ENCODE peak calls at places on chromosomes 4 and X, in four cellular contexts. T is HCT116; G is activated naive CD8-positive, alpha-beta T cell treated with anti-CD3 and anti-CD28 coated beads, Interleukin-2, amount 10 ng/mL, durations not matched to agents 7 days and 5 days; X is Panc1. Q is an unnamed sample.

GRCh38 chr4:64430933-64431332 is 21.7 kb upstream of the TECRL start:
- ATAC-seq in T (no peak), X (no peak), G (no peak), Q (no peak)

GRCh38 chrX:30530591-30530990 is 47.0 kb downstream of the TASL start:
- ATAC-seq in X (no peak), G (no peak), T (no peak), Q (no peak)

GRCh38 chr4:48428926-48429325 is 54.2 kb upstream of the SLC10A4 start:
- ATAC-seq in X (no peak), T (no peak), G (no peak), Q (no peak)

GRCh38 chr4:148503681-148504080 is 61.5 kb upstream of the NR3C2 start:
- ATAC-seq in X (no peak), G (no peak), T (no peak), Q (no peak)

GRCh38 chrX:130097507-130098201 is 12.6 kb downstream of the ELF4 start:
- ATAC-seq in G (peak), T (no peak), X (peak), Q (peak)

GRCh38 chr4:152038238-152038637 is 277.4 kb upstream of the GATB start:
- ATAC-seq in X (no peak), G (no peak), T (no peak), Q (no peak)

GRCh38 chr4:76784237-76784636 is 113.7 kb downstream of the SOWAHB start:
- ATAC-seq in G (no peak), T (peak), X (no peak), Q (no peak)

GRCh38 chrX:48507246-48507645 is 1.5 kb upstream of the PORCN start:
- ATAC-seq in X (no peak), T (no peak), G (no peak), Q (no peak)

GRCh38 chr4:16262188-16262587 is 35.9 kb upstream of the TAPT1 start:
- ATAC-seq in G (no peak), X (no peak), T (no peak), Q (no peak)

GRCh38 chr4:110681381-110681780 is 58.5 kb upstream of the PITX2 start:
- ATAC-seq in G (no peak), T (no peak), X (no peak), Q (no peak)

GRCh38 chr4:42906906-42907774 is 14.6 kb downstream of the GRXCR1 start:
- ATAC-seq in G (no peak), X (no peak), T (no peak), Q (no peak)

GRCh38 chr4:168840988-168841681 is 168.9 kb downstream of the CBR4 start:
- ATAC-seq in X (no peak), G (no peak), T (no peak), Q (no peak)

GRCh38 chr4:38605794-38606586 is 58.0 kb upstream of the KLF3 start:
- ATAC-seq in G (no peak), X (no peak), T (no peak), Q (no peak)

GRCh38 chr4:17595471-17596005 is 18.5 kb downstream of the LAP3 start:
- ATAC-seq in X (no peak), G (no peak), T (no peak), Q (no peak)

GRCh38 chr4:14387647-14388046 is 614.6 kb upstream of the CPEB2 start:
- ATAC-seq in X (no peak), T (no peak), G (no peak), Q (no peak)

GRCh38 chr4:148034821-148035220 is 302.9 kb downstream of the ARHGAP10 start:
- ATAC-seq in X (no peak), G (no peak), T (no peak), Q (no peak)